ENCODE peak calls at places on chromosome 1, in nine cellular contexts. Q, X, Y, U, H, G, K, I and E are unnamed samples.

GRCh38 chr1:39268112-39268581 is 63.7 kb downstream of the MACF1 start:
- DNase-seq in Q (peak; percentile 56), X (no peak), Y (peak; percentile 93), U (peak; percentile 41), H (no peak), G (peak; percentile 47), K (no peak), I (peak; percentile 49), E (peak; percentile 43)

GRCh38 chr1:30310966-30311742 is 412.2 kb downstream of the MATN1 start:
- DNase-seq in Q (no peak), X (no peak), Y (no peak), U (no peak), H (no peak), G (no peak), K (no peak), I (no peak), E (no peak)

GRCh38 chr1:24289937-24290595 is 29.1 kb upstream of the GRHL3 start:
- DNase-seq in Q (peak; percentile 91), X (no peak), Y (peak; percentile 35), U (no peak), H (no peak), G (peak; percentile 87), K (peak; percentile 94), I (no peak), E (peak; percentile 98)

GRCh38 chr1:22629886-22630285 is 6.5 kb upstream of the C1QA start:
- DNase-seq in Q (no peak), X (no peak), Y (no peak), U (no peak), H (no peak), G (no peak), K (no peak), I (no peak), E (no peak)

GRCh38 chr1:160058087-160058486 is 11.9 kb downstream of the KCNJ10 start:
- DNase-seq in Q (no peak), X (no peak), Y (peak; percentile 23), U (no peak), H (no peak), G (no peak), K (no peak), I (no peak), E (peak; percentile 18)

GRCh38 chr1:185501099-185501498 is 184.1 kb upstream of the IVNS1ABP start:
- DNase-seq in Q (no peak), X (no peak), Y (no peak), U (no peak), H (no peak), G (no peak), K (no peak), I (no peak), E (no peak)

GRCh38 chr1:220908757-220909156 is 29.5 kb downstream of the HLX start:
- DNase-seq in Q (no peak), X (no peak), Y (peak; percentile 39), U (no peak), H (no peak), G (no peak), K (no peak), I (peak; percentile 32), E (no peak)

GRCh38 chr1:151255381-151255780 is 847 bp downstream of the PSMD4 start:
- DNase-seq in Q (no peak), X (no peak), Y (peak; percentile 43), U (no peak), H (no peak), G (no peak), K (no peak), I (no peak), E (no peak)

GRCh38 chr1:161382214-161383019 is 14.7 kb upstream of the CFAP126 start:
- DNase-seq in Q (no peak), X (no peak), Y (peak; percentile 88), U (no peak), H (no peak), G (no peak), K (no peak), I (peak; percentile 71), E (peak; percentile 76)

GRCh38 chr1:203276916-203277535 is 28.3 kb upstream of the BTG2 start:
- DNase-seq in Q (no peak), X (no peak), Y (no peak), U (no peak), H (no peak), G (no peak), K (no peak), I (no peak), E (no peak)

GRCh38 chr1:4306559-4307467 is 347.6 kb upstream of the AJAP1 start:
- DNase-seq in Q (no peak), X (no peak), Y (no peak), U (peak; percentile 15), H (no peak), G (no peak), K (no peak), I (no peak), E (no peak)

GRCh38 chr1:243230914-243231313 is 24.2 kb downstream of the CEP170 start:
- DNase-seq in Q (no peak), X (no peak), Y (peak; percentile 58), U (no peak), H (no peak), G (no peak), K (no peak), I (peak; percentile 16), E (peak; percentile 21)

DNA sequence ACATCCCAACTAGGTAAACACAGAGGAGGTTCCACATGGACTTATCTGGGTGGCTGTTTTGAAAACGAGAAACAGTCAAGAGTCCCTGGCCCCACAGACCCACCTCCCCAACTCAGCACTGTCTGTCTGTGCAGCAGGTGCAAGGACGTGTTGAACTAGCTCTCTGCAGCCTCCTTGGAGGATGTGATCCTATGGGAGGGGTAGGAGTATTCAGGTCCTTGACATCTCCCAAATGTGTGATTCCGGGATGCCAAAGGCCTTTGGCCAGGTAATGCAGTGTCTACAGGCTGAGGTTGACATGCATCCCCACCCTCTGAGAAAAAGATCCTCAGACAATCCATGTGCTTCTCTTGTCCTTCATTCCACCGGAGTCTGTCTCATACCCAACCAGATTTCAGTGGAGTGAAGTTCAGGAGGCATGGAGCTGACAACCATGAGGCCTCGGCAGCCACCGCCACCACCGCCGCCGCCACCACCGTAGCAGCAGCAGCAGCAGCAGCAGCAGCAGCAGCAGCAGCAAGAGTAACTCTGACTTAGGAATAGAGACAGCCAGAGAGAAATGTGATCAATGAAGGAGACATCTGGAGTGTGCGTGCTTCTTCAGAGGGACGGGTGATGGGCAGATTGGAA is 151.6 kb upstream of the CAMK1G start:
- DNase-seq in Q (no peak), X (no peak), Y (no peak), U (no peak), H (no peak), G (no peak), K (no peak), I (no peak), E (no peak)
- H3K4me1 ChIP-seq in Q (no peaks in the 10 kb centered on the region), X (no peaks in the 10 kb centered on the region), Y (peaks cover 22% of the 10 kb centered on the region), U (peaks cover 25% of the 10 kb centered on the region), H (no peaks in the 10 kb centered on the region), G (no peaks in the 10 kb centered on the region), K (no peaks in the 10 kb centered on the region), I (peaks cover 17% of the 10 kb centered on the region), E (no peaks in the 10 kb centered on the region)

DNA sequence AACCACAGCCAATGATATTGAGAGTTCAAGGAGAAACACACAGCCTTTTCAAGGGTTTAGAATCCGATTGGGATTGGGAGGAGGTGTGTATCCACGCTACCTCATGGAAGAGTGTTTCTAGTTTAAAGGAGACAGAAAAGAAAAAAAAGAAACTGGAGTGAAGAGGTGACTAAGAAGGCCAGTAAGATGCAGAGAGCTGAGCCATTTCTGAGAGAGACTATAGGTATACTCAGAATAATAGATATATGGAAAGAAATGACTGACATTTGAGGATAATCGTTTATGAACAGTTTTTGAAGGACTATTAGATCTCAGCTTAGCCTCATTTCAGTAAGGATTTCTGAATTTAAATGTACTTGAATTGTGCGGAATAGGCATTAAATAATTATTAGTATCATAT is 42.8 kb downstream of the LRRC8C start:
- DNase-seq in Q (no peak), X (no peak), Y (no peak), U (no peak), H (no peak), G (no peak), K (no peak), I (no peak), E (no peak)
- H3K4me1 ChIP-seq in Q (peaks cover 13% of the 10 kb centered on the region), X (peaks cover 51% of the 10 kb centered on the region), Y (no peaks in the 10 kb centered on the region), U (peaks cover 2% of the 10 kb centered on the region), H (peaks cover 56% of the 10 kb centered on the region), G (no peaks in the 10 kb centered on the region), K (peaks cover 1% of the 10 kb centered on the region), I (no peaks in the 10 kb centered on the region), E (no peaks in the 10 kb centered on the region)

GRCh38 chr1:46172321-46172720 is 2.6 kb upstream of the TSPAN1 start:
- DNase-seq in Q (no peak), X (no peak), Y (no peak), U (no peak), H (no peak), G (no peak), K (peak; percentile 10), I (no peak), E (no peak)

GRCh38 chr1:46173361-46173856 is 1.5 kb upstream of the TSPAN1 start:
- DNase-seq in Q (no peak), X (no peak), Y (no peak), U (no peak), H (no peak), G (no peak), K (peak; percentile 57), I (peak; percentile 54), E (peak; percentile 41)

GRCh38 chr1:46171351-46171750 is 3.5 kb upstream of the TSPAN1 start:
- DNase-seq in Q (peak; percentile 53), X (no peak), Y (no peak), U (no peak), H (no peak), G (no peak), K (peak; percentile 69), I (no peak), E (no peak)

GRCh38 chr1:46169811-46170454 is 5.0 kb upstream of the TSPAN1 start:
- DNase-seq in Q (no peak), X (no peak), Y (no peak), U (no peak), H (no peak), G (no peak), K (peak; percentile 5), I (no peak), E (no peak)

DNA sequence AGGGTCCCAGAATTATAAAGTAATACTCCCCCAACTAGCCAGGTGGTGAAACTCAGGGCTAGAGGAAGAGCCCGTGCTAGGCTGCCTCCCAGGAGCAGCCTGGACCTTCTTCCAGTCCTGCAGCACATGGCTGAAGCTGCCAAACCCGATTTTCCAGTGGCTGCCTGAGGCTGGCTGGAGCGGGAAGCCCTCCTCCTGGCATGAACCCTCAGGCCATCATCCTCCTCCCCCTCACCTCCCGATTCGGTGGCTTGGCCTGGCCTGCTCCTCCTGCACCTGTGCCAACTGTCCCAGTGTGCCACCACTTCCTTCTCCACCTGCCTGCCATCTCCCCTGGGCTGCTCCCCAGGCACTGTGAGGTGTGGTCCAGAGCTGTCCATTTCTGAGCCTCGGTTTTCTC is 3.0 kb upstream of the TSPAN1 start:
- DNase-seq in Q (peak; percentile 82), X (no peak), Y (no peak), U (peak; percentile 68), H (no peak), G (no peak), K (peak; percentile 54), I (no peak), E (no peak)
- H3K4me1 ChIP-seq in Q (no peaks in the 10 kb centered on the region), X (peaks cover 7% of the 10 kb centered on the region), Y (peaks cover 27% of the 10 kb centered on the region), U (peaks cover 12% of the 10 kb centered on the region), H (peaks cover 7% of the 10 kb centered on the region), G (peaks cover 26% of the 10 kb centered on the region), K (no peaks in the 10 kb centered on the region), I (peaks cover 21% of the 10 kb centered on the region), E (peaks cover 17% of the 10 kb centered on the region)

DNA sequence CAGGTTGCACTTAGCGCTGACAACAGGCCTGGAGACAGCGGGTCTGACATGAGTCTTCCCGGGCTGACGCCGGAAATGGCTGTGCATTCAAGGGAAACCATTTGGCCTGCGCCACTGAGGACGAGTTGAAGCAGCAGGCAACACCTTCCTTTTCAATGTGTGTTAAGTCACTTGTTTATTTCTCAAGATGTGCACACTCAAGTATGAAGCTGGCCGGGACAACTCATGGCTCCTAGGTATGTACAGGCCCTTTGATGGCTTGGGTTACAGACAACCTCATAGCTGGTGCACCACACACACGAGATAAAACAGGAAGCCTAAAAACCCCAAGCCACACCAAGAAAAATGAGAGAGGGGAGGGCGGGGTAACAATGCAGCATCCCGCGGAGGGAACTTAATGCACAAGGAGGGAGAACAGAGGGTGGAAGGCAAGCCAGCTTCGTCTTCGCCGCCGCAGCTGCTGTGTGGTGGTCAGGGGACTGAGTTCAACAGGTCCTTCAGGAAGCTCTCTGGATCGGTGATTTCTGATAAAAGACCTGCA is 118.0 kb upstream of the IFFO2 start:
- DNase-seq in Q (no peak), X (peak; percentile 18), Y (no peak), U (no peak), H (peak; percentile 47), G (no peak), K (peak; percentile 45), I (no peak), E (no peak)
- H3K4me1 ChIP-seq in Q (no peaks in the 10 kb centered on the region), X (peaks cover 47% of the 10 kb centered on the region), Y (peaks cover 11% of the 10 kb centered on the region), U (no peaks in the 10 kb centered on the region), H (peaks cover 46% of the 10 kb centered on the region), G (peaks cover 9% of the 10 kb centered on the region), K (no peaks in the 10 kb centered on the region), I (no peaks in the 10 kb centered on the region), E (no peaks in the 10 kb centered on the region)